ENCODE peak calls at places on chromosomes 13 and 19, in four cellular contexts. Z is esophagus muscularis mucosa, I is sigmoid colon, G is small intestine. N is an unnamed sample. For H3K4me1 and H3K27me3, the result is how much of the 10 kb centered on the place peaks cover.

GRCh38 chr13:100630564-100630963 is 42.0 kb upstream of the GGACT start:
- DNase-seq in Z (no peak), I (no peak), G (no peak), N (no peak)

GRCh38 chr19:19259741-19260140 is 13.4 kb downstream of the TM6SF2 start:
- DNase-seq in Z (no peak), I (no peak), G (peak), N (no peak)

GRCh38 chr19:2033825-2034159 is 17.3 kb downstream of the MKNK2 start:
- DNase-seq in Z (no peak), I (peak), G (no peak), N (no peak)

GRCh38 chr13:95256086-95256485 is 45.2 kb downstream of the ABCC4 start:
- DNase-seq in Z (no peak), I (no peak), G (no peak), N (no peak)

GRCh38 chr13:79749985-79750551 is 269.1 kb downstream of the NDFIP2 start:
- DNase-seq in Z (no peak), I (peak), G (peak), N (no peak)

GRCh38 chr19:2097330-2098327 is 914 bp downstream of the IZUMO4 start:
- DNase-seq in Z (no peak), I (peak), G (no peak), N (no peak)

GRCh38 chr13:33815011-33815550 is 2.9 kb upstream of the RFC3 start:
- DNase-seq in Z (no peak), I (no peak), G (no peak), N (no peak)

GRCh38 chr13:51608857-51609406 is 24.7 kb downstream of the WDFY2 start:
- DNase-seq in Z (no peak), I (no peak), G (no peak), N (no peak)

GRCh38 chr13:23212621-23213020 is 31.8 kb downstream of the SGCG start:
- DNase-seq in Z (no peak), I (no peak), G (no peak), N (no peak)

GRCh38 chr19:16419671-16420394 is 51.9 kb downstream of the EPS15L1 start:
- DNase-seq in Z (no peak), I (no peak), G (no peak), N (no peak)

DNA sequence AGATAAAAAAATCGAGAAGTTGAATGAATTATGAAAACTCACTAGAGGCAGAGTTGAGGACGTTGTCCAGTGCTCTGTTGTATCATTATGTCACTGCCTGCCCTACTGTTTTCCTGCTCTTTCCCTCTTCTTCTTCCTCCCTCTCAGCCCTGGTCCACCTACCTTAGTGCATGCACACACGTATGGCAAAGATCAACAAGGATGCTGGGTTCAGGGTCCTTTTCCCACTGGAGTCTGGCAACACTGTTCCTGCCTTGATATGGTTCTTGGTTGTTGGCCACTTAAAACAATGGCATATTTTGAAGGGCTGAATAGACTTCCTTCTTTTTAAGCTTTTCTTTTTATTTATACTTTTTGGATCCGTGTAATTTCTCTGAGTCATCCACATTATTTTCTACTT is 74.5 kb downstream of the LRCH1 start:
- DNase-seq in Z (no peak), I (no peak), G (no peak), N (no peak)
- H3K4me1 ChIP-seq in Z (half or more), I (under half), G (under half), N (under half)

DNA sequence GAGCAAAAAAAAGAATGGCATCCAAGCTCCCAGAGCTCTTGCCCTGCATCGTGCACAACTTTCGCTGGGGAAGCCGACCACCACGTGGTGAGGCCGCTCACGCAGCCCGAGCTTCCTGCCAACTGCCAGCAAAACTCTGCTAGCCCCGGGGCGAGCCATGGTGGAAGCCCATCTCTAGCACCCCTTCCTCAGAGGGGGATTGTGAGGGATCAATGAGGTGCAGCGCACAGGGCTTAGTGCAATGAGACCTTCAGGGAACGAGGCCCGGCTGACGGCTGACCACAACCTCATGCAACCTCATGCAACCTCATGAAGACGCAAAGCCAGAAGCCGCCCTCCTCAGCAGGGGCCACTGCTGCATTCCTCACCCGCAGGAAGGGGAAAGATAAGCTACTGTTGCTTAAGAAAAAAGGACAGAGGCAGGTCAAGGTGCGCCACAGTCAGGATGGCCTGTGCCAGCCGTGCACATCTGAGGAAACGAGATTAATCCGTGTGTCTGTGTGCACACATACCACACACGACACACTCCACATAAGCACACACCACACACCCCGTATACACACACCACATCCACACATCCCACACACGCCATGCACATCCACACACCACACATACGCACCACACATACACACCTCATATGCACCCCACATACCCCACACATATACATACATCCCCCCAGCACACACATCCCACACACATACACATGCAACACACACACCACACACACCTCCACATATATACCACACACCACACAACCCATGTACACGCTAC is 9.6 kb downstream of the HSPBP1 start:
- DNase-seq in Z (no peak), I (no peak), G (peak), N (no peak)
- H3K27me3 ChIP-seq in Z (under half), I (under half), G (under half), N (under half)

DNA sequence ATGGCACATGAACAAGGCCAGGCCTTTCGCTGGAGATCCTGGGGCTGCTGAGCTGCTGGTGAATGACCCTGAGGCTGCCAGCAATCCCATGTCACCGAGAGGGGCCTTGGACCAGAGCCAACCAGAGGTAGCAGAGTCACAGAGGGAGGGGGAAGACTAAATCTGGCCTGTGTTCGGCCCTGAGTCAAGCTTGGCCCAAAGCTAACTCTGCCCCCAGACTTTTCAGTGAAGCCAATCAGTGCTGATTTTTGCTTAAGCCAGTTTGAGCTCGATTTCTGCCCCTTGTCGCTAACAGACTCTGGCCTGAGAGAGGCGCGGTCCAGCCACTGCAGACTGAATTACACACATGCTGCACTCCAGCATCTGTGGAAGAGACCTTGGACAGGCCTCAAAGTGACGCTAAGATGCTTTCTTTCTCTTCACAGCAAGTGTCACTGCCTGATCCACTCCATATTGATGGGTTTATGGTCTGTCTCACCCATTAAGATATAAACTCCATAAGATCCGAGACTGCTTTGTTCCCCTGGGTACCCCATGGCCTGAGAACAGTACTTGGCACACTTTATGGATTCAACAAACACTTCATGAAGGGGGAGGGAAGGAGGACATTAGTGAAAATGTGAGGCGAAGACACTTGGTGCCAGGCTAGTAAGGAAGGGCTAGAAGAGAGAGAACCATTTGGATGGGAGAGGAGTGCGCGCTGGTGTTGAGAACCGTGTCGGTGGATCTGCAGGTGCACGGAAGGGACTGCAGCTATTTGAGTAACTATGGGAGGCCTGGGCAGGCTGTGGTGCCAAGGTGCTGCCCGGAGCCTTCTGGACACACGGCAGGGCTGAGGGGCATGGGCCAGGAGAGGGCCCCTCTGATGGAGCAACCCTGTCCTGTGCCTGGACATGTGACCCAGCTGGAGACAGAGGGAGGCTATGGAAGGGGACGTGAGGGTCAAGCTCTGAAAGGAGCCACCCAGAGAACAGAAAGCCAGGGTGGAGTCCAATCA is 17.6 kb downstream of the RANBP3 start:
- DNase-seq in Z (no peak), I (peak), G (no peak), N (no peak)
- H3K4me1 ChIP-seq in Z (half or more), I (under half), G (under half), N (half or more)

GRCh38 chr13:55190996-55191395 is 1949.7 kb upstream of the PRR20A start:
- DNase-seq in Z (no peak), I (no peak), G (no peak), N (no peak)
- H3K27me3 ChIP-seq in Z (under half), I (under half), G (under half), N (under half)

GRCh38 chr13:106348032-106348431 is 187.4 kb downstream of the EFNB2 start:
- DNase-seq in Z (no peak), I (no peak), G (no peak), N (no peak)
- H3K4me1 ChIP-seq in Z (under half), I (under half), G (under half), N (under half)

GRCh38 chr19:999379-999719 is 870 bp upstream of the GRIN3B start:
- DNase-seq in Z (no peak), I (no peak), G (no peak), N (no peak)

GRCh38 chr19:1001538-1002166 is 1.4 kb downstream of the GRIN3B start:
- DNase-seq in Z (no peak), I (no peak), G (peak), N (no peak)

GRCh38 chr19:998064-998463 is 2.2 kb upstream of the GRIN3B start:
- DNase-seq in Z (no peak), I (no peak), G (no peak), N (no peak)

GRCh38 chr19:1000591-1001537 is 645 bp downstream of the GRIN3B start:
- DNase-seq in Z (no peak), I (no peak), G (no peak), N (no peak)

GRCh38 chr19:1000095-1000494 is at the start of gene GRIN3B:
- DNase-seq in Z (no peak), I (no peak), G (peak), N (no peak)
- H3K27me3 ChIP-seq in Z (half or more), I (half or more), G (under half), N (under half)